ENCODE peak calls at places on chromosomes 4 and X, in four cellular contexts. S is Daoy, F is OCI-LY7, Q is astrocyte. E is an unnamed sample.

GRCh38 chrX:19566359-19567141 is 51.2 kb upstream of the MAP3K15 start:
- DNase-seq in S (no peak), F (peak; percentile 87), Q (peak; percentile 16), E (no peak)

GRCh38 chrX:314781-315595 is 3.6 kb downstream of the GTPBP6 start:
- DNase-seq in S (no peak), F (no peak), Q (no peak), E (no peak)

GRCh38 chr4:37425857-37426256 is 181.3 kb downstream of the NWD2 start:
- DNase-seq in S (no peak), F (no peak), Q (no peak), E (no peak)

GRCh38 chr4:20299515-20299914 is 47.8 kb downstream of the SLIT2 start:
- DNase-seq in S (peak; percentile 27), F (peak; percentile 13), Q (no peak), E (peak; percentile 2)

GRCh38 chr4:168803727-168804126 is 206.3 kb downstream of the CBR4 start:
- DNase-seq in S (peak; percentile 60), F (no peak), Q (peak; percentile 94), E (peak; percentile 85)

GRCh38 chr4:39470402-39470801 is 11.5 kb downstream of the LIAS start:
- DNase-seq in S (no peak), F (no peak), Q (no peak), E (no peak)

GRCh38 chr4:157550028-157550427 is 329.5 kb downstream of the GRIA2 start:
- DNase-seq in S (no peak), F (no peak), Q (no peak), E (no peak)

GRCh38 chrX:23578079-23578478 is 89.2 kb upstream of the PRDX4 start:
- DNase-seq in S (peak; percentile 7), F (no peak), Q (peak; percentile 37), E (no peak)

GRCh38 chr4:13143704-13144103 is 340.4 kb downstream of the RAB28 start:
- DNase-seq in S (no peak), F (no peak), Q (no peak), E (no peak)

GRCh38 chr4:139951051-139951450 is 202.9 kb downstream of the MAML3 start:
- DNase-seq in S (peak; percentile 41), F (no peak), Q (peak; percentile 67), E (no peak)

GRCh38 chr4:182975806-182976205 is 58.6 kb upstream of the DCTD start:
- DNase-seq in S (peak; percentile 82), F (no peak), Q (peak; percentile 90), E (peak; percentile 69)

GRCh38 chr4:120754590-120754989 is 167.9 kb downstream of the PRDM5 start:
- DNase-seq in S (no peak), F (no peak), Q (no peak), E (no peak)

GRCh38 chrX:3244955-3245354 is 101.5 kb downstream of the MXRA5 start:
- DNase-seq in S (no peak), F (no peak), Q (no peak), E (peak; percentile 4)

GRCh38 chr4:10625130-10625529 is 59.4 kb downstream of the CLNK start:
- DNase-seq in S (no peak), F (no peak), Q (no peak), E (no peak)

GRCh38 chr4:138275946-138276621 is 33.9 kb upstream of the SLC7A11 start:
- DNase-seq in S (peak; percentile 40), F (no peak), Q (peak; percentile 84), E (no peak)

GRCh38 chr4:122894802-122895201 is 27.6 kb downstream of the NUDT6 start:
- DNase-seq in S (no peak), F (no peak), Q (no peak), E (no peak)

GRCh38 chr4:121072080-121072835 is at the start of gene NDNF:
- DNase-seq in S (peak; percentile 20), F (no peak), Q (peak; percentile 37), E (peak; percentile 53)

GRCh38 chr4:128461300-128462103 is 173.9 kb upstream of the PGRMC2 start:
- DNase-seq in S (peak; percentile 74), F (no peak), Q (peak; percentile 91), E (peak; percentile 97)

GRCh38 chrX:110284159-110284558 is 33.7 kb downstream of the AMMECR1 start:
- DNase-seq in S (peak; percentile 35), F (no peak), Q (peak; percentile 85), E (peak; percentile 60)

GRCh38 chr4:6263541-6264540 is 5.8 kb upstream of the WFS1 start:
- DNase-seq in S (peak; percentile 46), F (peak; percentile 71), Q (peak; percentile 25), E (peak; percentile 14)

GRCh38 chr4:67030636-67031035 is 514.7 kb downstream of the CENPC start:
- DNase-seq in S (no peak), F (no peak), Q (peak; percentile 12), E (no peak)

GRCh38 chr4:53653484-53654053 is 62.3 kb upstream of the LNX1 start:
- DNase-seq in S (peak; percentile 15), F (peak; percentile 23), Q (no peak), E (peak; percentile 31)

GRCh38 chr4:119329837-119330620 is 8.1 kb upstream of the FABP2 start:
- DNase-seq in S (no peak), F (no peak), Q (peak; percentile 6), E (no peak)

GRCh38 chrX:40552768-40553167 is 28.0 kb upstream of the ATP6AP2 start:
- DNase-seq in S (no peak), F (peak; percentile 14), Q (no peak), E (no peak)

GRCh38 chrX:13741695-13742094 is 7.1 kb downstream of the OFD1 start:
- DNase-seq in S (no peak), F (no peak), Q (no peak), E (no peak)

GRCh38 chr4:77127837-77128621 is 29.0 kb upstream of the CCNG2 start:
- DNase-seq in S (no peak), F (no peak), Q (no peak), E (no peak)

GRCh38 chr4:4867745-4868505 is 8.5 kb downstream of the MSX1 start:
- DNase-seq in S (no peak), F (no peak), Q (no peak), E (no peak)

GRCh38 chr4:113673450-113673849 is 88.1 kb downstream of the CAMK2D start:
- DNase-seq in S (peak; percentile 7), F (peak; percentile 50), Q (no peak), E (peak; percentile 14)

GRCh38 chr4:7434766-7435150 is at the start of gene PSAPL1:
- DNase-seq in S (peak; percentile 85), F (no peak), Q (peak; percentile 9), E (peak; percentile 54)

GRCh38 chr4:154489558-154490260 is 1.9 kb downstream of the DCHS2 start:
- DNase-seq in S (no peak), F (no peak), Q (no peak), E (no peak)